ENCODE peak calls at places on chromosome 5, in six cellular contexts. N, A, J, G, O and T are unnamed samples.

GRCh38 chr5:20654746-20655145 is 666.7 kb upstream of the CDH18 start:
- DNase-seq in O (no peak), A (no peak), J (no peak), N (no peak), G (no peak), T (no peak)

GRCh38 chr5:168646335-168646734 is 67.2 kb upstream of the PANK3 start:
- DNase-seq in O (no peak), N (no peak), G (no peak), J (no peak), A (no peak), T (no peak)

GRCh38 chr5:178256746-178257145 is 24.1 kb upstream of the PHYKPL start:
- DNase-seq in G (no peak), J (no peak), A (no peak), N (no peak), O (no peak), T (no peak)

GRCh38 chr5:162272417-162272816 is 204.8 kb downstream of the GABRG2 start:
- DNase-seq in O (no peak), A (no peak), J (no peak), G (no peak), N (no peak), T (no peak)

GRCh38 chr5:179889885-179890284 is 17.8 kb downstream of the TBC1D9B start:
- DNase-seq in J (no peak), N (no peak), G (no peak), O (no peak), A (no peak), T (no peak)

GRCh38 chr5:150578781-150579461 is 61.5 kb upstream of the SYNPO start:
- DNase-seq in J (no peak), G (no peak), O (no peak), A (no peak), N (no peak), T (no peak)

GRCh38 chr5:143239877-143240518 is 163.5 kb downstream of the NR3C1 start:
- DNase-seq in J (no peak), O (no peak), A (no peak), N (no peak), G (no peak), T (no peak)

GRCh38 chr5:179530069-179530998 is 20.0 kb upstream of the RUFY1 start:
- DNase-seq in O (no peak), J (peak; percentile 32), A (peak; percentile 62), G (peak; percentile 82), N (peak; percentile 37), T (peak; percentile 44)

GRCh38 chr5:56012281-56012963 is 17.7 kb upstream of the IL6ST start:
- DNase-seq in G (no peak), N (no peak), A (peak; percentile 46), J (peak; percentile 18), O (no peak), T (no peak)

GRCh38 chr5:39340486-39340885 is 23.8 kb downstream of the C9 start:
- DNase-seq in O (no peak), G (no peak), J (no peak), A (no peak), N (no peak), T (no peak)

GRCh38 chr5:170303564-170303963 is 6.0 kb upstream of the LCP2 start:
- DNase-seq in A (no peak), O (no peak), J (no peak), N (no peak), G (no peak), T (no peak)

GRCh38 chr5:176724472-176724871 is 77.2 kb downstream of the TSPAN17 start:
- DNase-seq in G (no peak), J (no peak), A (no peak), O (no peak), N (no peak), T (no peak)

GRCh38 chr5:96714951-96715451 is 52.8 kb downstream of the CAST start:
- DNase-seq in O (no peak), G (no peak), J (no peak), A (peak; percentile 13), N (no peak), T (peak; percentile 38)

GRCh38 chr5:120678279-120678678 is 214.2 kb downstream of the PRR16 start:
- DNase-seq in J (no peak), O (no peak), N (no peak), A (no peak), G (no peak), T (no peak)

GRCh38 chr5:39014544-39014943 is 59.7 kb downstream of the RICTOR start:
- DNase-seq in G (no peak), N (no peak), J (no peak), O (no peak), A (no peak), T (no peak)

GRCh38 chr5:29697786-29698414 is 1495.6 kb upstream of the CDH6 start:
- DNase-seq in J (no peak), G (no peak), N (no peak), A (no peak), O (no peak), T (peak; percentile 24)

GRCh38 chr5:135173662-135174290 is 139.7 kb upstream of the PITX1 start:
- DNase-seq in J (no peak), A (no peak), N (no peak), G (no peak), O (no peak), T (no peak)

GRCh38 chr5:151406322-151406947 is 41.0 kb upstream of the SLC36A1 start:
- DNase-seq in A (no peak), O (no peak), G (no peak), J (no peak), N (no peak), T (no peak)

GRCh38 chr5:175658299-175659145 is 651 bp downstream of the HRH2 start:
- DNase-seq in G (peak; percentile 47), N (no peak), A (no peak), O (no peak), J (no peak), T (no peak)